ENCODE peak calls at places on chromosome 9, in eight cellular contexts. D, A, U, Q, V, I, O and R are unnamed samples. For H3K27me3, the result is how much of the 10 kb centered on the place peaks cover.

GRCh38 chr9:93686127-93686879 is 109.9 kb downstream of the PHF2 start:
- DNase-seq in D (no peak), A (no peak), U (no peak), Q (no peak), V (no peak), I (no peak), O (no peak), R (no peak)

GRCh38 chr9:124624735-124624992 is 117.5 kb upstream of the NR5A1 start:
- DNase-seq in D (no peak), A (peak), U (no peak), Q (no peak), V (no peak), I (no peak), O (no peak), R (no peak)

GRCh38 chr9:83537331-83538171 is 650 bp downstream of the FRMD3 start:
- DNase-seq in D (no peak), A (peak), U (no peak), Q (no peak), V (no peak), I (no peak), O (no peak), R (peak)

GRCh38 chr9:37966443-37967271 is 62.7 kb upstream of the SLC25A51 start:
- DNase-seq in D (no peak), A (no peak), U (peak), Q (no peak), V (no peak), I (no peak), O (peak), R (no peak)

GRCh38 chr9:107784235-107784958 is 294.8 kb upstream of the KLF4 start:
- DNase-seq in D (no peak), A (peak), U (no peak), Q (no peak), V (no peak), I (peak), O (no peak), R (peak)

GRCh38 chr9:87607859-87608258 is 110.2 kb downstream of the DAPK1 start:
- DNase-seq in D (no peak), A (no peak), U (no peak), Q (no peak), V (no peak), I (no peak), O (no peak), R (no peak)

GRCh38 chr9:26394025-26394424 is 498.6 kb downstream of the CAAP1 start:
- DNase-seq in D (no peak), A (no peak), U (no peak), Q (no peak), V (no peak), I (no peak), O (no peak), R (no peak)

GRCh38 chr9:4741365-4742031 is 496 bp upstream of the AK3 start:
- DNase-seq in D (no peak), A (peak), U (peak), Q (no peak), V (peak), I (no peak), O (peak), R (peak)

GRCh38 chr9:104927912-104928740 is at the start of gene ABCA1:
- DNase-seq in D (peak), A (peak), U (peak), Q (peak), V (peak), I (peak), O (peak), R (peak)

GRCh38 chr9:125912261-125912660 is 165.1 kb downstream of the PBX3 start:
- DNase-seq in D (no peak), A (no peak), U (no peak), Q (no peak), V (no peak), I (no peak), O (no peak), R (no peak)

GRCh38 chr9:7533376-7534090 is 266.0 kb downstream of the DMAC1 start:
- DNase-seq in D (no peak), A (no peak), U (no peak), Q (no peak), V (no peak), I (no peak), O (no peak), R (no peak)

GRCh38 chr9:37034320-37034937 is 361 bp upstream of the PAX5 start:
- DNase-seq in D (no peak), A (no peak), U (no peak), Q (no peak), V (peak), I (no peak), O (peak), R (no peak)

GRCh38 chr9:105406369-105406768 is 41.5 kb upstream of the FSD1L start:
- DNase-seq in D (no peak), A (no peak), U (no peak), Q (no peak), V (no peak), I (no peak), O (no peak), R (no peak)

GRCh38 chr9:20012232-20012631 is 223.4 kb upstream of the SLC24A2 start:
- DNase-seq in D (no peak), A (no peak), U (no peak), Q (no peak), V (no peak), I (no peak), O (no peak), R (no peak)

GRCh38 chr9:10525972-10526371 is 86.8 kb downstream of the PTPRD start:
- DNase-seq in D (no peak), A (no peak), U (no peak), Q (no peak), V (no peak), I (no peak), O (no peak), R (no peak)

GRCh38 chr9:13513710-13514444 is 234.4 kb upstream of the MPDZ start:
- DNase-seq in D (no peak), A (no peak), U (no peak), Q (no peak), V (no peak), I (no peak), O (no peak), R (no peak)

GRCh38 chr9:33040792-33041458 is 15.9 kb downstream of the DNAJA1 start:
- DNase-seq in D (no peak), A (no peak), U (no peak), Q (no peak), V (no peak), I (no peak), O (no peak), R (no peak)

GRCh38 chr9:132006657-132007370 is 72.9 kb downstream of the MED27 start:
- DNase-seq in D (no peak), A (no peak), U (no peak), Q (no peak), V (no peak), I (no peak), O (no peak), R (no peak)

GRCh38 chr9:130186839-130187522 is 14.8 kb downstream of the NCS1 start:
- DNase-seq in D (no peak), A (peak), U (peak), Q (no peak), V (no peak), I (peak), O (peak), R (peak)

GRCh38 chr9:18569941-18570630 is 96.1 kb downstream of the ADAMTSL1 start:
- DNase-seq in D (no peak), A (no peak), U (no peak), Q (no peak), V (no peak), I (no peak), O (no peak), R (no peak)

GRCh38 chr9:91419222-91420191 is 4.1 kb downstream of the NFIL3 start:
- DNase-seq in D (no peak), A (peak), U (peak), Q (no peak), V (no peak), I (peak), O (peak), R (peak)

GRCh38 chr9:76646249-76646648 is 118.0 kb upstream of the PCA3 start:
- DNase-seq in D (no peak), A (no peak), U (no peak), Q (no peak), V (no peak), I (no peak), O (peak), R (no peak)

GRCh38 chr9:15469406-15469805 is 41.4 kb downstream of the PSIP1 start:
- DNase-seq in D (no peak), A (no peak), U (no peak), Q (no peak), V (no peak), I (no peak), O (no peak), R (no peak)

GRCh38 chr9:104831681-104832080 is 67.8 kb downstream of the NIPSNAP3B start:
- DNase-seq in D (no peak), A (no peak), U (no peak), Q (no peak), V (no peak), I (no peak), O (no peak), R (no peak)

DNA sequence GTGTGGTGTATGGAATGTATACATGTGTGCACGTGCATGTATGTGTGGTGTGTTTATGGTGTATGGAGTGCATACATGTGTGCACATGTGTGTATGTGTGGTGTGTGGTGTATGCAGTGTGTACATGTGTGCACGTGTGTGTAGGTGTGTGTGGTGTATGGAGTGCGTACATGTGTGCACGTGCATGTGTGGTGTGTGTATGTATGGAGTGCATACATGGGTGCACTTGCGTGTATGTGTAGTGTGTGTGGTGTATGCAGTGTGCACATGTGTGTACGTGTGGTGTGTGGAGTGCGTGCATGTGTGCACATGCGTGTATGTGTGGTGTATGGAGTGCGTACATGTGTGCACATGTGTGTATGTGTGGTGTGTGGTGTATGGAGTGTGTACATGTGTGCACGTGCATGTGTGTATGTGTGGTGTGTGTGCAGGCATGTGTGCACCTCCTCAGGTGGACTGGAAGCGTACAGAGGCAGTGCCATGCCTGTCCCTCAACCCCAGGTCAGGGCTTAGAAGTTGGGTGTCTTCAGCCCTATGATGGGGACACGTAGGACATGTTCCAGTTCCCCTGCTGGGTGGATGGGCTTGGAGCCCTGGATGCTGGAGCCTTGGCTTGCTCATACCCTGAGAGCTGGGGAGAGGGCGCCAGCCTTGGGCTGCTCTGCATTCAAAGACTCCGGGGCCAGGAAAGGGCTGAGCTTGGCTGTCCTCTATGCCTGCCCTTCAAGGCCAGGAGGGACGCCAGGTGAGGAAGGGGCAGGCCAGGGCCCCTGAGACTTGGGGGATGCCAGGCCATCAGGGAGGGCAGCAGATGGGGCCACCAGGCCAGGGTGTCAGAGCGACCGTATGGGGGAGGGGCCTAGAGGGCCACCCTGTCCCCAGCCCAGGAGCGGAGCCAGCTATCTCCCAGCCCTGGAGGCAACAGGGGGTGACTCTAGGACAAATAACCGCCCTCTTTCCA is 12.2 kb downstream of the MYMK start:
- DNase-seq in D (no peak), A (no peak), U (no peak), Q (no peak), V (no peak), I (no peak), O (no peak), R (no peak)
- H3K27me3 ChIP-seq in D (under half), A (under half), U (under half), Q (half or more), V (under half), I (under half), O (under half), R (under half)

GRCh38 chr9:109922617-109923260 is 142.7 kb downstream of the PALM2AKAP2 start:
- DNase-seq in D (no peak), A (no peak), U (no peak), Q (no peak), V (no peak), I (no peak), O (no peak), R (no peak)

GRCh38 chr9:109916316-109916715 is 136.3 kb downstream of the PALM2AKAP2 start:
- DNase-seq in D (no peak), A (no peak), U (no peak), Q (no peak), V (no peak), I (no peak), O (no peak), R (no peak)

GRCh38 chr9:109919736-109920408 is 139.9 kb downstream of the PALM2AKAP2 start:
- DNase-seq in D (no peak), A (no peak), U (no peak), Q (no peak), V (no peak), I (no peak), O (no peak), R (no peak)

GRCh38 chr9:109914280-109915027 is 134.5 kb downstream of the PALM2AKAP2 start:
- DNase-seq in D (no peak), A (no peak), U (no peak), Q (no peak), V (peak), I (no peak), O (peak), R (peak)

DNA sequence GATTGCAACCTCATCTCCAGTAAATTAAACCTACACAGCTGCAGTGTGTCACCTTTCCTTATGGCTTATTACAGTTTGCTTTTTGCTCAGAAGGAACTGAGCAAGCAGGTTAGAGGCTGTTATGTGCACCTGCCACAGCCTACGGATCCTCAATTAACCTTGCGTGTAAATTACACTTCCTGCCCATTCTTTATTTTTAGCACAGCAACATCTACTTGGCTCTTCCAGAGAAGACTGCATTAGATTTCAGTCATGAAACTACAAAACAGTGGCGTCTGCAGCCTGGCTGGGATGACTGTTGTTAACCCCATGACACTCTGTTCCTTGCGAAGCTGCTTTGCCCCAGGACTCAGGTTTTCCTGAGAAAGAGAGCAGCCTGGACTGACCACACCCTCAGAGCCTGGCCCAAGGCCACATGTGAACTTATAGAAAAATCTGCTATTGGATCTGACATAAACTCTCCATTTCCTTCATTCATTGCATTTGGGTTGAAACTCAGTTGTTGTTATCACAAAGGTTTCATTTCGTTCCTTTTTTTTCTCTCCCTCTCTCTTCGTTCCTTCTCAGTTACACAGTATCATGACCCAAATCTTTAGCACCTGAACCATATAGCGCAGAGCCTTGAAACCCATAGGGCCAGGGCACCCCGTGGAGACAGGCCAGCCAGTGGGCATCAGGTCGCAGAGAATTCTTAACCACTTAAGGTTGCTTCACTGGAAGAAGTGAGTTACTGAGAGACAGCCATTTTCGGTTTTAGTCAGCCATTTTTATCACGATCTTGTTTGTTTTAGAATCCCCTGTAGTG is 138.6 kb downstream of the PALM2AKAP2 start:
- DNase-seq in D (no peak), A (no peak), U (no peak), Q (no peak), V (peak), I (no peak), O (peak), R (no peak)
- TF ChIP-seq POLR2A in D (no peak), A (no peak), U (no peak), Q (no peak), V (no peak), I (no peak), O (no peak), R (no peak)

GRCh38 chr9:128394404-128395168 is 23.4 kb downstream of the URM1 start:
- DNase-seq in D (no peak), A (no peak), U (no peak), Q (no peak), V (no peak), I (no peak), O (no peak), R (no peak)

GRCh38 chr9:128404579-128404978 is 16.1 kb upstream of the CERCAM start:
- DNase-seq in D (no peak), A (no peak), U (no peak), Q (no peak), V (no peak), I (no peak), O (no peak), R (no peak)

GRCh38 chr9:128397831-128398230 is 22.8 kb upstream of the CERCAM start:
- DNase-seq in D (no peak), A (no peak), U (no peak), Q (no peak), V (no peak), I (no peak), O (no peak), R (no peak)

GRCh38 chr9:128396970-128397613 is 23.6 kb upstream of the CERCAM start:
- DNase-seq in D (no peak), A (no peak), U (peak), Q (no peak), V (no peak), I (no peak), O (no peak), R (peak)

GRCh38 chr9:128399851-128400250 is 20.8 kb upstream of the CERCAM start:
- DNase-seq in D (no peak), A (no peak), U (no peak), Q (no peak), V (no peak), I (no peak), O (no peak), R (no peak)
- H3K27me3 ChIP-seq in D (under half), A (under half), U (under half), Q (half or more), V (under half), I (under half), O (under half), R (under half)

GRCh38 chr9:70257991-70258691 is 637 bp upstream of the SMC5 start:
- DNase-seq in D (peak), A (peak), U (peak), Q (no peak), V (peak), I (peak), O (peak), R (peak)

GRCh38 chr9:70255521-70255920 is 3.3 kb upstream of the SMC5 start:
- DNase-seq in D (no peak), A (no peak), U (no peak), Q (no peak), V (no peak), I (no peak), O (no peak), R (no peak)

GRCh38 chr9:70258692-70259511 is at the start of gene SMC5:
- DNase-seq in D (peak), A (peak), U (peak), Q (peak), V (peak), I (peak), O (peak), R (peak)

GRCh38 chr9:70257512-70257911 is 1.3 kb upstream of the SMC5 start:
- DNase-seq in D (no peak), A (no peak), U (no peak), Q (no peak), V (no peak), I (no peak), O (no peak), R (no peak)

GRCh38 chr9:70256123-70256551 is 2.6 kb upstream of the SMC5 start:
- DNase-seq in D (no peak), A (no peak), U (no peak), Q (no peak), V (no peak), I (no peak), O (no peak), R (no peak)
- TF ChIP-seq POLR2A in D (no peak), A (no peak), U (peak), Q (no peak), V (no peak), I (no peak), O (no peak), R (peak)

GRCh38 chr9:114134827-114135396 is 20.4 kb upstream of the COL27A1 start:
- DNase-seq in D (no peak), A (no peak), U (no peak), Q (no peak), V (no peak), I (no peak), O (no peak), R (peak)
- H3K27me3 ChIP-seq in D (under half), A (under half), U (under half), Q (under half), V (under half), I (under half), O (under half), R (under half)

GRCh38 chr9:35814106-35814840 is 569 bp downstream of the HINT2 start:
- DNase-seq in D (peak), A (peak), U (peak), Q (no peak), V (peak), I (no peak), O (peak), R (peak)
- TF ChIP-seq POLR2A in D (no peak), A (no peak), U (no peak), Q (no peak), V (peak), I (no peak), O (no peak), R (no peak)